ENCODE peak calls at places on chromosomes 3 and 15, in four cellular contexts. One of them, this sample, is unnamed.

GRCh38 chr15:64387562-64388168 is at the start of gene TRIP4:
- DNase-seq in HepG2: peak
- DNase-seq in IMR-90: peak
- DNase-seq in A549: peak
- DNase-seq in this sample: peak

GRCh38 chr3:194204793-194205065 is 68.8 kb downstream of the HES1 start:
- DNase-seq in HepG2: no peak
- DNase-seq in IMR-90: no peak
- DNase-seq in A549: no peak
- DNase-seq in this sample: no peak

GRCh38 chr15:73924258-73924921 is 1.9 kb upstream of the LOXL1 start:
- DNase-seq in A549: peak
- DNase-seq in HepG2: no peak
- DNase-seq in IMR-90: peak
- DNase-seq in this sample: no peak

GRCh38 chr3:43707998-43708397 is 17.3 kb downstream of the ABHD5 start:
- DNase-seq in IMR-90: peak
- DNase-seq in A549: peak
- DNase-seq in HepG2: peak
- DNase-seq in this sample: no peak

GRCh38 chr3:11601446-11602241 is 42.1 kb downstream of the VGLL4 start:
- DNase-seq in HepG2: no peak
- DNase-seq in IMR-90: peak
- DNase-seq in A549: no peak
- DNase-seq in this sample: no peak

GRCh38 chr3:183268361-183268760 is 15.3 kb downstream of the B3GNT5 start:
- DNase-seq in IMR-90: no peak
- DNase-seq in A549: no peak
- DNase-seq in HepG2: no peak
- DNase-seq in this sample: no peak

GRCh38 chr3:141915766-141916165 is 39.3 kb downstream of the ATP1B3 start:
- DNase-seq in A549: no peak
- DNase-seq in HepG2: no peak
- DNase-seq in IMR-90: no peak
- DNase-seq in this sample: no peak

GRCh38 chr15:57079907-57080750 is 161.7 kb downstream of the TCF12 start:
- DNase-seq in A549: no peak
- DNase-seq in HepG2: no peak
- DNase-seq in IMR-90: no peak
- DNase-seq in this sample: no peak

GRCh38 chr3:32176989-32177701 is 61.3 kb upstream of the CMTM8 start:
- DNase-seq in A549: peak
- DNase-seq in IMR-90: peak
- DNase-seq in HepG2: peak
- DNase-seq in this sample: peak

GRCh38 chr15:70921297-70921696 is 28.7 kb downstream of the LRRC49 start:
- DNase-seq in IMR-90: peak
- DNase-seq in HepG2: no peak
- DNase-seq in A549: no peak
- DNase-seq in this sample: no peak

DNA sequence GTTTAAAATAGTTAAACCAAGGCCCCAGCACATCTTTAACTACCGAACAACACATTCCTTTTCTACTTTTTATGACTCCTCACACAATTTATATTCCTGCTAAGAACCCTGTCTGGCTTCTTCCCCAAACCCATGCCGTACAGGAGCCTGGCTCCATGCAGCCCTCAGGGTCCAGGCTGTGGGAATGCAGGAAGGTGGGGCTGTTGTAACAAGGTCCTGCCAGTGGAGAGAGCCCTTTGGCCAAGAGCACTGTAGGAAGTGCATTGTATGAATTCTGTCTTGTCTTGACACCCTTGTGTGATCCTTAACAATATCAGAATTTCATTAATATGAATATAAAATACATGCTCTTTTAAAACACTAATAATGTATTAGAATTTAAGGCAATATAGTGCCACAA is 563.8 kb downstream of the TBL1XR1 start:
- DNase-seq in HepG2: no peak
- DNase-seq in IMR-90: no peak
- DNase-seq in A549: no peak
- DNase-seq in this sample: peak
- TF ChIP-seq BHLHE40 in HepG2: no peak
- TF ChIP-seq BHLHE40 in IMR-90: no peak
- TF ChIP-seq BHLHE40 in A549: no peak
- TF ChIP-seq BHLHE40 in this sample: no peak

GRCh38 chr3:48187579-48188265 is 495 bp downstream of the CDC25A start:
- DNase-seq in IMR-90: no peak
- DNase-seq in HepG2: no peak
- DNase-seq in A549: no peak
- DNase-seq in this sample: peak
- TF ChIP-seq BHLHE40 in IMR-90: no peak
- TF ChIP-seq BHLHE40 in HepG2: no peak
- TF ChIP-seq BHLHE40 in A549: no peak
- TF ChIP-seq BHLHE40 in this sample: no peak

GRCh38 chr15:90905306-90906180 is 2.4 kb downstream of the MAN2A2 start:
- DNase-seq in HepG2: no peak
- DNase-seq in A549: no peak
- DNase-seq in IMR-90: no peak
- DNase-seq in this sample: no peak
- TF ChIP-seq BHLHE40 in HepG2: no peak
- TF ChIP-seq BHLHE40 in A549: no peak
- TF ChIP-seq BHLHE40 in IMR-90: no peak
- TF ChIP-seq BHLHE40 in this sample: no peak

GRCh38 chr3:33908209-33908851 is 109.9 kb downstream of the PDCD6IP start:
- DNase-seq in A549: no peak
- DNase-seq in IMR-90: no peak
- DNase-seq in HepG2: no peak
- DNase-seq in this sample: no peak

GRCh38 chr3:33909547-33909946 is 111.1 kb downstream of the PDCD6IP start:
- DNase-seq in HepG2: no peak
- DNase-seq in A549: no peak
- DNase-seq in IMR-90: no peak
- DNase-seq in this sample: no peak

GRCh38 chr3:33914731-33915389 is 116.4 kb downstream of the PDCD6IP start:
- DNase-seq in IMR-90: no peak
- DNase-seq in HepG2: no peak
- DNase-seq in A549: no peak
- DNase-seq in this sample: no peak

GRCh38 chr3:33915796-33916589 is 117.6 kb downstream of the PDCD6IP start:
- DNase-seq in IMR-90: peak
- DNase-seq in HepG2: peak
- DNase-seq in A549: peak
- DNase-seq in this sample: no peak

GRCh38 chr3:33911525-33912322 is 113.3 kb downstream of the PDCD6IP start:
- DNase-seq in IMR-90: peak
- DNase-seq in A549: peak
- DNase-seq in HepG2: no peak
- DNase-seq in this sample: no peak
- TF ChIP-seq BHLHE40 in IMR-90: no peak
- TF ChIP-seq BHLHE40 in A549: no peak
- TF ChIP-seq BHLHE40 in HepG2: no peak
- TF ChIP-seq BHLHE40 in this sample: no peak

GRCh38 chr15:48318131-48318530 is 13.1 kb upstream of the DUT start:
- DNase-seq in IMR-90: no peak
- DNase-seq in HepG2: no peak
- DNase-seq in A549: no peak
- DNase-seq in this sample: no peak
- TF ChIP-seq BHLHE40 in IMR-90: no peak
- TF ChIP-seq BHLHE40 in HepG2: no peak
- TF ChIP-seq BHLHE40 in A549: no peak
- TF ChIP-seq BHLHE40 in this sample: no peak

GRCh38 chr3:45008117-45008516 is 18.0 kb upstream of the CLEC3B start:
- DNase-seq in IMR-90: peak
- DNase-seq in A549: no peak
- DNase-seq in HepG2: no peak
- DNase-seq in this sample: no peak
- TF ChIP-seq BHLHE40 in IMR-90: peak
- TF ChIP-seq BHLHE40 in A549: no peak
- TF ChIP-seq BHLHE40 in HepG2: no peak
- TF ChIP-seq BHLHE40 in this sample: no peak

GRCh38 chr3:65532164-65532563 is 506.6 kb downstream of the MAGI1 start:
- DNase-seq in A549: no peak
- DNase-seq in HepG2: no peak
- DNase-seq in IMR-90: no peak
- DNase-seq in this sample: no peak
- TF ChIP-seq BHLHE40 in A549: no peak
- TF ChIP-seq BHLHE40 in HepG2: no peak
- TF ChIP-seq BHLHE40 in IMR-90: no peak
- TF ChIP-seq BHLHE40 in this sample: no peak